ENCODE peak calls at places on chromosomes 11 and 22, in eight cellular contexts. One of them, this sample, is unnamed.

GRCh38 chr11:74815966-74816365 is 67.3 kb downstream of the RNF169 start:
- DNase-seq in choroid plexus epithelial cell: peak
- DNase-seq in retinal pigment epithelial cell: peak
- DNase-seq in CD8-positive, alpha-beta T cell: no peak
- DNase-seq in OCI-LY7: no peak
- DNase-seq in esophagus squamous epithelium: no peak
- DNase-seq in lung: no peak
- DNase-seq in PC-3: no peak
- DNase-seq in this sample: no peak

GRCh38 chr11:123577081-123577598 is 77.3 kb downstream of the SCN3B start:
- DNase-seq in choroid plexus epithelial cell: peak
- DNase-seq in retinal pigment epithelial cell: no peak
- DNase-seq in CD8-positive, alpha-beta T cell: peak
- DNase-seq in OCI-LY7: peak
- DNase-seq in esophagus squamous epithelium: no peak
- DNase-seq in lung: peak
- DNase-seq in PC-3: peak
- DNase-seq in this sample: peak

GRCh38 chr11:133833899-133834296 is 11.4 kb downstream of the SPATA19 start:
- DNase-seq in choroid plexus epithelial cell: no peak
- DNase-seq in retinal pigment epithelial cell: no peak
- DNase-seq in CD8-positive, alpha-beta T cell: no peak
- DNase-seq in OCI-LY7: no peak
- DNase-seq in esophagus squamous epithelium: no peak
- DNase-seq in lung: peak
- DNase-seq in PC-3: no peak
- DNase-seq in this sample: no peak

GRCh38 chr11:60989108-60989650 is 17.7 kb downstream of the CD6 start:
- DNase-seq in choroid plexus epithelial cell: no peak
- DNase-seq in retinal pigment epithelial cell: no peak
- DNase-seq in CD8-positive, alpha-beta T cell: peak
- DNase-seq in OCI-LY7: peak
- DNase-seq in esophagus squamous epithelium: no peak
- DNase-seq in lung: no peak
- DNase-seq in PC-3: no peak
- DNase-seq in this sample: no peak

GRCh38 chr11:8061555-8062428 is 19.2 kb upstream of the TUB start:
- DNase-seq in choroid plexus epithelial cell: no peak
- DNase-seq in retinal pigment epithelial cell: no peak
- DNase-seq in CD8-positive, alpha-beta T cell: no peak
- DNase-seq in OCI-LY7: no peak
- DNase-seq in esophagus squamous epithelium: no peak
- DNase-seq in lung: no peak
- DNase-seq in PC-3: no peak
- DNase-seq in this sample: no peak

GRCh38 chr11:125594958-125595357 is 2.3 kb downstream of the STT3A start:
- DNase-seq in choroid plexus epithelial cell: no peak
- DNase-seq in retinal pigment epithelial cell: no peak
- DNase-seq in CD8-positive, alpha-beta T cell: no peak
- DNase-seq in OCI-LY7: peak
- DNase-seq in esophagus squamous epithelium: no peak
- DNase-seq in lung: no peak
- DNase-seq in PC-3: no peak
- DNase-seq in this sample: no peak

GRCh38 chr22:26314656-26315055 is 114.4 kb upstream of the ASPHD2 start:
- DNase-seq in choroid plexus epithelial cell: no peak
- DNase-seq in retinal pigment epithelial cell: no peak
- DNase-seq in CD8-positive, alpha-beta T cell: no peak
- DNase-seq in OCI-LY7: no peak
- DNase-seq in esophagus squamous epithelium: no peak
- DNase-seq in lung: no peak
- DNase-seq in PC-3: no peak
- DNase-seq in this sample: no peak

GRCh38 chr22:42841444-42841843 is 15.6 kb downstream of the ARFGAP3 start:
- DNase-seq in choroid plexus epithelial cell: peak
- DNase-seq in retinal pigment epithelial cell: no peak
- DNase-seq in CD8-positive, alpha-beta T cell: no peak
- DNase-seq in OCI-LY7: no peak
- DNase-seq in esophagus squamous epithelium: no peak
- DNase-seq in lung: no peak
- DNase-seq in PC-3: no peak
- DNase-seq in this sample: peak

GRCh38 chr11:22878039-22878438 is 17.8 kb upstream of the CCDC179 start:
- DNase-seq in choroid plexus epithelial cell: no peak
- DNase-seq in retinal pigment epithelial cell: no peak
- DNase-seq in CD8-positive, alpha-beta T cell: no peak
- DNase-seq in OCI-LY7: no peak
- DNase-seq in esophagus squamous epithelium: no peak
- DNase-seq in lung: no peak
- DNase-seq in PC-3: no peak
- DNase-seq in this sample: no peak

GRCh38 chr11:128463386-128463829 is 124.0 kb downstream of the ETS1 start:
- DNase-seq in choroid plexus epithelial cell: peak
- DNase-seq in retinal pigment epithelial cell: peak
- DNase-seq in CD8-positive, alpha-beta T cell: no peak
- DNase-seq in OCI-LY7: no peak
- DNase-seq in esophagus squamous epithelium: no peak
- DNase-seq in lung: no peak
- DNase-seq in PC-3: no peak
- DNase-seq in this sample: peak

GRCh38 chr11:83249972-83250593 is 36.1 kb downstream of the CCDC90B start:
- DNase-seq in choroid plexus epithelial cell: peak
- DNase-seq in retinal pigment epithelial cell: no peak
- DNase-seq in CD8-positive, alpha-beta T cell: peak
- DNase-seq in OCI-LY7: peak
- DNase-seq in esophagus squamous epithelium: no peak
- DNase-seq in lung: no peak
- DNase-seq in PC-3: peak
- DNase-seq in this sample: peak

GRCh38 chr11:22684082-22684481 is 17.7 kb downstream of the GAS2 start:
- DNase-seq in choroid plexus epithelial cell: no peak
- DNase-seq in retinal pigment epithelial cell: no peak
- DNase-seq in CD8-positive, alpha-beta T cell: no peak
- DNase-seq in OCI-LY7: no peak
- DNase-seq in esophagus squamous epithelium: no peak
- DNase-seq in lung: no peak
- DNase-seq in PC-3: no peak
- DNase-seq in this sample: no peak

GRCh38 chr11:121265586-121265985 is 27.0 kb upstream of the SC5D start:
- DNase-seq in choroid plexus epithelial cell: no peak
- DNase-seq in retinal pigment epithelial cell: no peak
- DNase-seq in CD8-positive, alpha-beta T cell: no peak
- DNase-seq in OCI-LY7: no peak
- DNase-seq in esophagus squamous epithelium: no peak
- DNase-seq in lung: no peak
- DNase-seq in PC-3: no peak
- DNase-seq in this sample: no peak

GRCh38 chr11:134412508-134413333 is 679 bp upstream of the B3GAT1 start:
- DNase-seq in choroid plexus epithelial cell: no peak
- DNase-seq in retinal pigment epithelial cell: no peak
- DNase-seq in CD8-positive, alpha-beta T cell: peak
- DNase-seq in OCI-LY7: no peak
- DNase-seq in esophagus squamous epithelium: no peak
- DNase-seq in lung: no peak
- DNase-seq in PC-3: no peak
- DNase-seq in this sample: no peak

GRCh38 chr22:38924197-38924952 is 33.0 kb upstream of the APOBEC3A start:
- DNase-seq in choroid plexus epithelial cell: peak
- DNase-seq in retinal pigment epithelial cell: peak
- DNase-seq in CD8-positive, alpha-beta T cell: no peak
- DNase-seq in OCI-LY7: no peak
- DNase-seq in esophagus squamous epithelium: no peak
- DNase-seq in lung: peak
- DNase-seq in PC-3: peak
- DNase-seq in this sample: peak

GRCh38 chr11:1152316-1153104 is 5.2 kb upstream of the MUC5AC start:
- DNase-seq in choroid plexus epithelial cell: peak
- DNase-seq in retinal pigment epithelial cell: no peak
- DNase-seq in CD8-positive, alpha-beta T cell: peak
- DNase-seq in OCI-LY7: no peak
- DNase-seq in esophagus squamous epithelium: no peak
- DNase-seq in lung: no peak
- DNase-seq in PC-3: peak
- DNase-seq in this sample: peak

GRCh38 chr22:32606181-32606580 is 131.6 kb downstream of the FBXO7 start:
- DNase-seq in choroid plexus epithelial cell: no peak
- DNase-seq in retinal pigment epithelial cell: no peak
- DNase-seq in CD8-positive, alpha-beta T cell: no peak
- DNase-seq in OCI-LY7: no peak
- DNase-seq in esophagus squamous epithelium: no peak
- DNase-seq in lung: no peak
- DNase-seq in PC-3: no peak
- DNase-seq in this sample: no peak

GRCh38 chr11:78828582-78829520 is 254.2 kb upstream of the NARS2 start:
- DNase-seq in choroid plexus epithelial cell: no peak
- DNase-seq in retinal pigment epithelial cell: no peak
- DNase-seq in CD8-positive, alpha-beta T cell: no peak
- DNase-seq in OCI-LY7: no peak
- DNase-seq in esophagus squamous epithelium: no peak
- DNase-seq in lung: no peak
- DNase-seq in PC-3: no peak
- DNase-seq in this sample: no peak

GRCh38 chr11:79068356-79068755 is 372.5 kb downstream of the TENM4 start:
- DNase-seq in choroid plexus epithelial cell: no peak
- DNase-seq in retinal pigment epithelial cell: no peak
- DNase-seq in CD8-positive, alpha-beta T cell: no peak
- DNase-seq in OCI-LY7: no peak
- DNase-seq in esophagus squamous epithelium: no peak
- DNase-seq in lung: no peak
- DNase-seq in PC-3: no peak
- DNase-seq in this sample: no peak

GRCh38 chr11:49995559-49995958 is 13.2 kb upstream of the OR4C12 start:
- DNase-seq in choroid plexus epithelial cell: peak
- DNase-seq in retinal pigment epithelial cell: no peak
- DNase-seq in CD8-positive, alpha-beta T cell: no peak
- DNase-seq in OCI-LY7: peak
- DNase-seq in esophagus squamous epithelium: no peak
- DNase-seq in lung: peak
- DNase-seq in PC-3: peak
- DNase-seq in this sample: no peak
- TF ChIP-seq CTCF in choroid plexus epithelial cell: peak
- TF ChIP-seq CTCF in retinal pigment epithelial cell: peak
- TF ChIP-seq CTCF in CD8-positive, alpha-beta T cell: no peak
- TF ChIP-seq CTCF in OCI-LY7: peak
- TF ChIP-seq CTCF in esophagus squamous epithelium: peak
- TF ChIP-seq CTCF in lung: no peak
- TF ChIP-seq CTCF in PC-3: peak
- TF ChIP-seq CTCF in this sample: no peak

GRCh38 chr22:49866646-49867045 is 13.0 kb downstream of the ZBED4 start:
- DNase-seq in choroid plexus epithelial cell: no peak
- DNase-seq in retinal pigment epithelial cell: no peak
- DNase-seq in CD8-positive, alpha-beta T cell: no peak
- DNase-seq in OCI-LY7: no peak
- DNase-seq in esophagus squamous epithelium: no peak
- DNase-seq in lung: no peak
- DNase-seq in PC-3: no peak
- DNase-seq in this sample: no peak
- H3K4me3 ChIP-seq in choroid plexus epithelial cell: no peak
- H3K4me3 ChIP-seq in retinal pigment epithelial cell: no peak
- H3K4me3 ChIP-seq in CD8-positive, alpha-beta T cell: no peak
- H3K4me3 ChIP-seq in OCI-LY7: no peak
- H3K4me3 ChIP-seq in esophagus squamous epithelium: no peak
- H3K4me3 ChIP-seq in lung: no peak
- H3K4me3 ChIP-seq in PC-3: no peak
- H3K4me3 ChIP-seq in this sample: no peak

GRCh38 chr11:68312780-68313573 is 586 bp downstream of the LRP5 start:
- DNase-seq in choroid plexus epithelial cell: no peak
- DNase-seq in retinal pigment epithelial cell: no peak
- DNase-seq in CD8-positive, alpha-beta T cell: peak
- DNase-seq in OCI-LY7: no peak
- DNase-seq in esophagus squamous epithelium: no peak
- DNase-seq in lung: no peak
- DNase-seq in PC-3: peak
- DNase-seq in this sample: no peak

GRCh38 chr11:68314203-68314885 is 2.0 kb downstream of the LRP5 start:
- DNase-seq in choroid plexus epithelial cell: no peak
- DNase-seq in retinal pigment epithelial cell: no peak
- DNase-seq in CD8-positive, alpha-beta T cell: no peak
- DNase-seq in OCI-LY7: no peak
- DNase-seq in esophagus squamous epithelium: no peak
- DNase-seq in lung: no peak
- DNase-seq in PC-3: no peak
- DNase-seq in this sample: peak

GRCh38 chr11:68313574-68314202 is 1.3 kb downstream of the LRP5 start:
- DNase-seq in choroid plexus epithelial cell: peak
- DNase-seq in retinal pigment epithelial cell: no peak
- DNase-seq in CD8-positive, alpha-beta T cell: no peak
- DNase-seq in OCI-LY7: no peak
- DNase-seq in esophagus squamous epithelium: no peak
- DNase-seq in lung: no peak
- DNase-seq in PC-3: peak
- DNase-seq in this sample: peak

GRCh38 chr11:68315581-68315920 is 3.2 kb downstream of the LRP5 start:
- DNase-seq in choroid plexus epithelial cell: no peak
- DNase-seq in retinal pigment epithelial cell: no peak
- DNase-seq in CD8-positive, alpha-beta T cell: no peak
- DNase-seq in OCI-LY7: no peak
- DNase-seq in esophagus squamous epithelium: no peak
- DNase-seq in lung: no peak
- DNase-seq in PC-3: no peak
- DNase-seq in this sample: no peak

DNA sequence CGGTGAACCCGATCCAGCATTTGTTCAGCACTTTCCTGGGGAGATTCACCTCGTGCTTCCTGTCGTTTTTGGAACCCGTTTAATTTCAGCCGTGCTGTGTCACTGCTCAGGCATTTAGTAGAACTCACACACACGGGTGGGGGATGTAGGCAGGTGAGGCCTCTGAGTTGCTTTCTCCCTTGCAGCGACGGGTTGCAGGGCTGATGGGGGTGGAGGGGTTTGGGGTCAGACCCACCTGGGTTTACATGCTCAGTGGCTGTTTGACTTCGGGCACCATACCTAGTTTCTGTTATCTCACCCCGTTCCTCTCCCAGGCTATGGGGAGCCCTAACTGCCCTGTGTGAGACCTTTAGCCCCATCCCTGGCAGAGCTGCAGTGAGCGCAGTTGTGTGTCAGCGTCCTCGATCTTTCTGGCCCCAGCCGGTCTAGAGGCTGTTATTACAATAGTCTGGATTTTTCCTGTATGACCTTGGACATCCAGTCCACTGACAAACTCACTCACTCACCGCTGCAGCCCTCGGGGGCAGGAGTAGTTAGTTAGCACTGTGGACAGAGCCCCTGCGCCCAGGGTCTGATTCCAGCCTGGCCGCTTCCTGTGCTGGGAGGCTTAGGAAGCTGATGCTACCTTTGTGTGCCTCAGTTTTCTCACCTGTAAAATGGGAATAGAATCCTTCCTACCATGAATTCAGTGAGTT is 2.6 kb downstream of the LRP5 start:
- DNase-seq in choroid plexus epithelial cell: peak
- DNase-seq in retinal pigment epithelial cell: no peak
- DNase-seq in CD8-positive, alpha-beta T cell: no peak
- DNase-seq in OCI-LY7: no peak
- DNase-seq in esophagus squamous epithelium: no peak
- DNase-seq in lung: no peak
- DNase-seq in PC-3: peak
- DNase-seq in this sample: peak
- TF ChIP-seq CTCF in choroid plexus epithelial cell: no peak
- TF ChIP-seq CTCF in retinal pigment epithelial cell: no peak
- TF ChIP-seq CTCF in CD8-positive, alpha-beta T cell: no peak
- TF ChIP-seq CTCF in OCI-LY7: no peak
- TF ChIP-seq CTCF in esophagus squamous epithelium: no peak
- TF ChIP-seq CTCF in lung: no peak
- TF ChIP-seq CTCF in PC-3: no peak
- TF ChIP-seq CTCF in this sample: no peak

GRCh38 chr22:45318168-45318557 is 8.4 kb downstream of the FAM118A start:
- DNase-seq in choroid plexus epithelial cell: peak
- DNase-seq in retinal pigment epithelial cell: peak
- DNase-seq in CD8-positive, alpha-beta T cell: peak
- DNase-seq in OCI-LY7: peak
- DNase-seq in esophagus squamous epithelium: no peak
- DNase-seq in lung: peak
- DNase-seq in PC-3: no peak
- DNase-seq in this sample: peak
- H3K4me3 ChIP-seq in choroid plexus epithelial cell: peak
- H3K4me3 ChIP-seq in retinal pigment epithelial cell: peak
- H3K4me3 ChIP-seq in CD8-positive, alpha-beta T cell: peak
- H3K4me3 ChIP-seq in OCI-LY7: peak
- H3K4me3 ChIP-seq in esophagus squamous epithelium: no peak
- H3K4me3 ChIP-seq in lung: no peak
- H3K4me3 ChIP-seq in PC-3: no peak
- H3K4me3 ChIP-seq in this sample: no peak

This sample was measured in astrocyte of the spinal cord.